ENCODE peak calls at places on chromosomes 12 and 14, in six cellular contexts. K, U, Q, C, D and O are unnamed samples.

GRCh38 chr12:21814814-21815213 is 40.3 kb upstream of the KCNJ8 start:
- DNase-seq in K (no peak), U (no peak), Q (no peak), C (no peak), D (no peak), O (no peak)

GRCh38 chr12:4444031-4444430 is 1.6 kb downstream of the FGF6 start:
- DNase-seq in K (no peak), U (no peak), Q (no peak), C (no peak), D (no peak), O (no peak)

GRCh38 chr14:105168979-105169507 is 467 bp upstream of the JAG2 start:
- DNase-seq in K (no peak), U (peak), Q (no peak), C (no peak), D (no peak), O (no peak)

GRCh38 chr12:14923944-14924343 is 14.4 kb downstream of the ERP27 start:
- DNase-seq in K (no peak), U (no peak), Q (no peak), C (no peak), D (no peak), O (no peak)

GRCh38 chr12:27076930-27077329 is 5.4 kb downstream of the C12orf71 start:
- DNase-seq in K (no peak), U (no peak), Q (no peak), C (no peak), D (no peak), O (no peak)

GRCh38 chr12:53060721-53061276 is 10.9 kb downstream of the TNS2 start:
- DNase-seq in K (no peak), U (peak), Q (no peak), C (no peak), D (peak), O (no peak)

GRCh38 chr12:77720258-77720657 is 110.4 kb upstream of the NAV3 start:
- DNase-seq in K (no peak), U (no peak), Q (no peak), C (no peak), D (no peak), O (no peak)

GRCh38 chr14:76708028-76708427 is 53.2 kb upstream of the VASH1 start:
- DNase-seq in K (no peak), U (no peak), Q (no peak), C (no peak), D (no peak), O (no peak)

GRCh38 chr12:111387747-111388365 is 17.9 kb upstream of the SH2B3 start:
- DNase-seq in K (no peak), U (no peak), Q (no peak), C (no peak), D (no peak), O (no peak)

GRCh38 chr14:70366890-70367289 is 7.4 kb upstream of the COX16 start:
- DNase-seq in K (no peak), U (no peak), Q (no peak), C (no peak), D (no peak), O (no peak)